ENCODE peak calls at places on chromosomes 12 and 14, in eight cellular contexts. J is MV-4-11, M is NCI-H1092 treated with DMSO at 0.1 percent for 48 hours, K is A172, C is GM12865, R is AG04450, T is activated gamma-delta T cell treated with Interleukin-2 at 50 U/mL for 16 hours, W is foreskin fibroblast. G is an unnamed sample.

GRCh38 chr12:91565246-91565645 is 382.6 kb upstream of the DCN start:
- DNase-seq in J (no peak), M (no peak), K (no peak), C (no peak), R (no peak), T (no peak), W (peak), G (no peak)

GRCh38 chr12:31008961-31009840 is 64.5 kb upstream of the DDX11 start:
- DNase-seq in J (no peak), M (no peak), K (no peak), C (no peak), R (no peak), T (no peak), W (no peak), G (no peak)

GRCh38 chr12:14691560-14691959 is 4.8 kb downstream of the GUCY2C start:
- DNase-seq in J (peak), M (peak), K (no peak), C (peak), R (no peak), T (no peak), W (no peak), G (peak)

GRCh38 chr14:67241416-67242362 is at the start of gene PALS1:
- DNase-seq in J (peak), M (peak), K (peak), C (no peak), R (peak), T (peak), W (peak), G (peak)

GRCh38 chr12:116759783-116760581 is 21.9 kb downstream of the RNFT2 start:
- DNase-seq in J (no peak), M (no peak), K (no peak), C (no peak), R (no peak), T (peak), W (no peak), G (no peak)

GRCh38 chr14:99075771-99076370 is 196.1 kb downstream of the BCL11B start:
- DNase-seq in J (peak), M (no peak), K (no peak), C (no peak), R (no peak), T (no peak), W (no peak), G (no peak)

GRCh38 chr12:65602579-65603295 is 221.5 kb upstream of the HMGA2 start:
- DNase-seq in J (peak), M (no peak), K (peak), C (peak), R (peak), T (no peak), W (peak), G (peak)

GRCh38 chr14:94394594-94395305 is 6.3 kb upstream of the SERPINA1 start:
- DNase-seq in J (peak), M (no peak), K (no peak), C (no peak), R (no peak), T (no peak), W (peak), G (peak)

GRCh38 chr14:35875296-35875695 is 49.2 kb downstream of the BRMS1L start:
- DNase-seq in J (no peak), M (no peak), K (no peak), C (no peak), R (no peak), T (no peak), W (peak), G (no peak)

GRCh38 chr12:5038781-5039311 is 4.8 kb upstream of the KCNA5 start:
- DNase-seq in J (no peak), M (no peak), K (no peak), C (no peak), R (no peak), T (no peak), W (no peak), G (no peak)

GRCh38 chr14:88129306-88130056 is 124.5 kb downstream of the GPR65 start:
- DNase-seq in J (peak), M (no peak), K (peak), C (peak), R (no peak), T (no peak), W (peak), G (no peak)

GRCh38 chr14:63650336-63650952 is 8.8 kb upstream of the WDR89 start:
- DNase-seq in J (no peak), M (no peak), K (no peak), C (peak), R (no peak), T (peak), W (no peak), G (no peak)

GRCh38 chr12:23197266-23197665 is 572.3 kb downstream of the ETNK1 start:
- DNase-seq in J (no peak), M (no peak), K (no peak), C (no peak), R (no peak), T (no peak), W (no peak), G (no peak)

GRCh38 chr14:94481468-94482131 is 5.6 kb upstream of the SERPINA9 start:
- DNase-seq in J (no peak), M (no peak), K (peak), C (peak), R (no peak), T (no peak), W (peak), G (no peak)

GRCh38 chr12:124661382-124661781 is 94.0 kb upstream of the NCOR2 start:
- DNase-seq in J (no peak), M (no peak), K (no peak), C (no peak), R (no peak), T (no peak), W (peak), G (no peak)

G was measured in gastrocnemius medialis.